ENCODE peak calls at places on chromosomes 11 and 22, in five cellular contexts. One of them, this sample, is unnamed.

GRCh38 chr11:612961-613300 is 2.8 kb downstream of the IRF7 start:
- DNase-seq in GM06990: no peak
- DNase-seq in neural progenitor cell: no peak
- DNase-seq in cardiac muscle cell: no peak
- DNase-seq in HL-60: no peak
- DNase-seq in this sample: no peak

GRCh38 chr22:40498454-40499186 is 128.2 kb downstream of the SGSM3 start:
- DNase-seq in neural progenitor cell: no peak
- DNase-seq in GM06990: no peak
- DNase-seq in HL-60: no peak
- DNase-seq in cardiac muscle cell: peak
- DNase-seq in this sample: peak

GRCh38 chr11:113697798-113698407 is 8.2 kb downstream of the TMPRSS5 start:
- DNase-seq in neural progenitor cell: no peak
- DNase-seq in HL-60: no peak
- DNase-seq in GM06990: no peak
- DNase-seq in cardiac muscle cell: no peak
- DNase-seq in this sample: no peak

GRCh38 chr22:24937114-24937513 is 9.4 kb downstream of the LHFPL7 start:
- DNase-seq in HL-60: peak
- DNase-seq in cardiac muscle cell: peak
- DNase-seq in neural progenitor cell: peak
- DNase-seq in GM06990: no peak
- DNase-seq in this sample: peak

GRCh38 chr11:102172127-102172848 is 62.0 kb downstream of the YAP1 start:
- DNase-seq in cardiac muscle cell: peak
- DNase-seq in neural progenitor cell: no peak
- DNase-seq in GM06990: no peak
- DNase-seq in HL-60: no peak
- DNase-seq in this sample: peak

GRCh38 chr11:844693-845644 is 2.3 kb downstream of the TSPAN4 start:
- DNase-seq in neural progenitor cell: peak
- DNase-seq in cardiac muscle cell: peak
- DNase-seq in GM06990: no peak
- DNase-seq in HL-60: no peak
- DNase-seq in this sample: peak

GRCh38 chr11:117985953-117986887 is at the start of gene IL10RA:
- DNase-seq in cardiac muscle cell: peak
- DNase-seq in HL-60: peak
- DNase-seq in GM06990: peak
- DNase-seq in neural progenitor cell: peak
- DNase-seq in this sample: peak

GRCh38 chr22:38957046-38957770 is at the start of gene APOBEC3A:
- DNase-seq in cardiac muscle cell: no peak
- DNase-seq in neural progenitor cell: no peak
- DNase-seq in HL-60: peak
- DNase-seq in GM06990: no peak
- DNase-seq in this sample: peak

GRCh38 chr11:59551651-59552521 is 40.5 kb downstream of the OR4D9 start:
- DNase-seq in HL-60: no peak
- DNase-seq in neural progenitor cell: peak
- DNase-seq in GM06990: peak
- DNase-seq in cardiac muscle cell: peak
- DNase-seq in this sample: no peak

GRCh38 chr22:30732426-30732825 is 37.8 kb downstream of the OSBP2 start:
- DNase-seq in HL-60: no peak
- DNase-seq in cardiac muscle cell: no peak
- DNase-seq in GM06990: no peak
- DNase-seq in neural progenitor cell: no peak
- DNase-seq in this sample: no peak
- TF ChIP-seq CTCF in HL-60: no peak
- TF ChIP-seq CTCF in cardiac muscle cell: no peak
- TF ChIP-seq CTCF in GM06990: no peak
- TF ChIP-seq CTCF in neural progenitor cell: peak
- TF ChIP-seq CTCF in this sample: no peak

DNA sequence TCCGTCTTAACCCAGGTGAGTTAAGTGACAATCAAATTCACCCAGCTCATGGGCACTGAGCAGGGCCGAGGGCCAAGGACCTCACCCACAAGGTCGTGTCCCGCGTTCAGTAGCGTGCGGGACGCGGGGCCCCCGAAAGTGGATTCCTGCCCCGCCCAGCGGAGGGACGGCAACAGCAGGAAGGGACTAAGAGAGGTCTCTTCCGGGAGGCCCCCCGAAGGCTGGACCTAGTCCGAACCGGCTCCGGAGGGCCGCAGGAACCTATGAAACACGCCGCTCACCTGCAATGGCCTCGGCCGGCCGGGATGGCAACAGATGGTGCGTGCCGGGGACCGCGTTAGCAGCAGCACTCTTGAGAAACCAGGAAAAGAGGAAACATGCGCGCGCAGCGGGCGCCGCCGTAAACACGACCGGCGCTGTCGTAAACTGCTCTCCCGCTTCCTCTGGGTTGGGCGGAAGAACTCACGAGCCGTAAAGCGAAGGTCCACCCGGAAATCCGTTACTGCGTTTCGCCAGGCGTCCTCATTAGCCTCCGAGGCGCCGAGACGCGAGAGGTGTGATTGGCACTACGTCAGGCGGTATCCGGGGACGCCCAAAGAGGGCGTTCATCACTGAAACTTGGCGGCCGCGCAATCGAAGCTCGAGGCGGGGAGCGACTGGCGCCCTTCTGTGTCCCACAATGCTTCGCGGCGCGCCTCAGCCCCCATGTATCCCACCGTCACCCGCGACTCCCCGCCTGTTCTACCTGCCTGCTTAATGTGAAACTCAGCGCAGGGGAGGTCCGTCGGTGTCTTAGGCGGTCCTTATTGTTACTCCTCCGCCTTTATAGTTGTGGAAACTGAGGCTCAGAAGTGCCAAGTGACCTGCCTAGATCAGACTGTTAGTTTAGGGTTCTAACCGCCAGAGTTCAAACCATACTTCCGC is at the start of gene EIF3D:
- DNase-seq in GM06990: peak
- DNase-seq in HL-60: peak
- DNase-seq in neural progenitor cell: peak
- DNase-seq in cardiac muscle cell: peak
- DNase-seq in this sample: peak
- TF ChIP-seq CTCF in GM06990: no peak
- TF ChIP-seq CTCF in HL-60: no peak
- TF ChIP-seq CTCF in neural progenitor cell: no peak
- TF ChIP-seq CTCF in cardiac muscle cell: no peak
- TF ChIP-seq CTCF in this sample: no peak

GRCh38 chr22:48894064-48894671 is 933.5 kb downstream of the BRD1 start:
- DNase-seq in neural progenitor cell: no peak
- DNase-seq in HL-60: peak
- DNase-seq in GM06990: no peak
- DNase-seq in cardiac muscle cell: no peak
- DNase-seq in this sample: no peak
- TF ChIP-seq CTCF in neural progenitor cell: peak
- TF ChIP-seq CTCF in HL-60: no peak
- TF ChIP-seq CTCF in GM06990: no peak
- TF ChIP-seq CTCF in cardiac muscle cell: no peak
- TF ChIP-seq CTCF in this sample: no peak

DNA sequence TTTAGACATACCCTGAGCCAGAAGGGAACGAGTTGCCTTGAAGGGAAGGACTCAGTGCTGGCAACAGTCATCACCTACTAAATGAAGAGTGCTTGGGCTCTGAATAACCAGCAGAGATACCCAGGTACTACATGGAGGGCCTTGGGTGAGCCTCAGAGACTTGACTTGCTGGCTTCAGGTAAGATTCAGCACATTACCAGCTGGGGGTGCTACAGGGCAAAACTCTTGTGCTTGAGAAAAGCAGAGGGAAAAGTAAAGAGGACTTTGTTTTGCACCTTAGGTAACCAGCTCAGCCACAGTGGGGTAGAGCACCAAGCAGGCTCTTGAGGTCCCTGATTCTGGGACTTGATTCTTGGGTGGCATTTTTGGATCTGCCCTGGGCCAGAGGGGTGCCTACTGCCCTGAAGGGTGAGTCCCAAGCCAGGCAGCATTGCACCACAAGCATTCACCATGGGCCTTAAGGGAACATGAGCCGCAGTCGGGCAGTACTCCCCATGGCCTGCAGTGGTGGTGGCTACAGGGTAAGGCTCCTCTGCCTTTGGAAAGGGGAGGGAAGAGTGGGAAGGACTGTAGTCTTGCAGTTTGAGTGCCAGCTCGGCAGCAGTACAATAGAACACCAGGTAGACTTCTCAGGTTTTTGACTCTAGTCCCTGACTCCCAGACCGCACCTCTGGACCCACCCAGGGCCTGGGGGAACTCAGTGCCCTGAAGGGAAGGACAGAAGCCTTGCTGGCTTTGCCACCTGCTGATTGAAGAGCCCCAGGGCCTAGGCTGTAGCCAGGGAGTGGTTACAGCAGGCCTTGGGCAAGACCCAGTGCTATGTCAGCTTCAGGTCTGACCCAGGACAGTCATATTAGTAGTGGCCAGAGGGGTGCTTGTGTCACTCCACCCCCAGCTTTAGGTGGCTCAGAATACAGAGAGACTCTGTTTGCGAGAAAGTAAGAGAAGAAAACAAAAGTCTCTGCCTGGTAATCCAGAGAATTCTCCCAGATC is 22.7 kb upstream of the PLEKHA7 start:
- DNase-seq in cardiac muscle cell: no peak
- DNase-seq in GM06990: no peak
- DNase-seq in neural progenitor cell: peak
- DNase-seq in HL-60: peak
- DNase-seq in this sample: peak
- TF ChIP-seq CTCF in cardiac muscle cell: peak
- TF ChIP-seq CTCF in GM06990: peak
- TF ChIP-seq CTCF in neural progenitor cell: peak
- TF ChIP-seq CTCF in HL-60: no peak
- TF ChIP-seq CTCF in this sample: peak

GRCh38 chr11:90884181-90884580 is 661.3 kb upstream of the CHORDC1 start:
- DNase-seq in HL-60: no peak
- DNase-seq in cardiac muscle cell: no peak
- DNase-seq in GM06990: no peak
- DNase-seq in neural progenitor cell: no peak
- DNase-seq in this sample: no peak
- TF ChIP-seq CTCF in HL-60: no peak
- TF ChIP-seq CTCF in cardiac muscle cell: no peak
- TF ChIP-seq CTCF in GM06990: no peak
- TF ChIP-seq CTCF in neural progenitor cell: no peak
- TF ChIP-seq CTCF in this sample: no peak